ENCODE peak calls at places on chromosome 13, in four cellular contexts. L is kidney glomerular epithelial cell, S is osteocyte, P is EL. Q is an unnamed sample.

GRCh38 chr13:28314879-28315278 is 176.5 kb downstream of the PAN3 start:
- DNase-seq in L (no peak), S (no peak), P (no peak), Q (no peak)

GRCh38 chr13:101433895-101434294 is 17.6 kb upstream of the NALCN start:
- DNase-seq in L (no peak), S (no peak), P (no peak), Q (no peak)

GRCh38 chr13:63938851-63939250 is 2523.2 kb upstream of the PCDH20 start:
- DNase-seq in L (no peak), S (no peak), P (peak), Q (no peak)

GRCh38 chr13:28631792-28632191 is 27.1 kb upstream of the POMP start:
- DNase-seq in L (no peak), S (no peak), P (peak), Q (no peak)

GRCh38 chr13:97026759-97027555 is 32.7 kb upstream of the OXGR1 start:
- DNase-seq in L (no peak), S (no peak), P (no peak), Q (no peak)

GRCh38 chr13:114100446-114101320 is 31.7 kb downstream of the RASA3 start:
- DNase-seq in L (no peak), S (no peak), P (no peak), Q (no peak)

GRCh38 chr13:26254583-26255102 is 714 bp downstream of the CDK8 start:
- DNase-seq in L (peak), S (no peak), P (peak), Q (no peak)

GRCh38 chr13:77719128-77719527 is 21.6 kb downstream of the SLAIN1 start:
- DNase-seq in L (no peak), S (no peak), P (no peak), Q (no peak)

GRCh38 chr13:79860757-79861156 is 379.8 kb downstream of the NDFIP2 start:
- DNase-seq in L (no peak), S (no peak), P (no peak), Q (no peak)

GRCh38 chr13:94706854-94707399 is 5.4 kb downstream of the SOX21 start:
- DNase-seq in L (no peak), S (no peak), P (no peak), Q (peak)

GRCh38 chr13:46896346-46897138 is at the start of gene HTR2A:
- DNase-seq in L (peak), S (no peak), P (peak), Q (peak)

GRCh38 chr13:97000295-97000925 is 6.1 kb upstream of the OXGR1 start:
- DNase-seq in L (no peak), S (no peak), P (peak), Q (no peak)

GRCh38 chr13:21673592-21674270 is 2.9 kb downstream of the FGF9 start:
- DNase-seq in L (no peak), S (no peak), P (peak), Q (peak)

GRCh38 chr13:104043184-104043583 is 977.0 kb upstream of the SLC10A2 start:
- DNase-seq in L (no peak), S (no peak), P (no peak), Q (no peak)

GRCh38 chr13:79492313-79492798 is 11.4 kb downstream of the NDFIP2 start:
- DNase-seq in L (peak), S (no peak), P (peak), Q (no peak)

GRCh38 chr13:106657104-106657503 is 89.2 kb upstream of the ARGLU1 start:
- DNase-seq in L (no peak), S (no peak), P (no peak), Q (no peak)

Q was measured in ecto neural progenitor cell.